ENCODE peak calls at places on chromosomes 4 and X, in four cellular contexts. H is T-helper 2 cell treated with Interferon-gamma antibody and Interleukin-4, amounts not matched to agents 5 μg/mL and 100 μg/mL, for 36 hours; F is Right ventricle myocardium inferior; S is progenitor cell of endocrine pancreas. U is an unnamed sample.

GRCh38 chrX:107025538-107025937 is 25.5 kb upstream of the MORC4 start:
- DNase-seq in S (no peak), F (no peak), H (no peak), U (peak)

GRCh38 chrX:66076801-66077200 is 36.9 kb upstream of the VSIG4 start:
- DNase-seq in F (no peak), H (no peak), S (no peak), U (no peak)

GRCh38 chr4:48602222-48602621 is 112.2 kb downstream of the ZAR1 start:
- DNase-seq in F (no peak), H (no peak), S (no peak), U (no peak)

GRCh38 chr4:6734165-6734786 is 18.3 kb downstream of the BLOC1S4 start:
- DNase-seq in F (no peak), S (no peak), H (no peak), U (no peak)

GRCh38 chr4:42345962-42346544 is 51.2 kb upstream of the SHISA3 start:
- DNase-seq in S (no peak), H (no peak), F (no peak), U (no peak)

GRCh38 chr4:67746797-67747495 is 7.2 kb downstream of the GNRHR start:
- DNase-seq in S (no peak), F (no peak), H (no peak), U (peak)

GRCh38 chrX:1807301-1807731 is 192.5 kb downstream of the ASMT start:
- DNase-seq in F (no peak), S (no peak), H (no peak), U (peak)

GRCh38 chr4:185936650-185937376 is 124.8 kb upstream of the SORBS2 start:
- DNase-seq in S (no peak), H (no peak), F (no peak), U (no peak)

GRCh38 chrX:9272166-9272565 is 192.7 kb upstream of the TBL1X start:
- DNase-seq in H (no peak), S (no peak), F (no peak), U (no peak)